ENCODE peak calls at places on chromosome 9, in six cellular contexts. E is HuH-7.5; Q is heart left ventricle; M is DMS79 treated with DMSO at 0.1 percent for 48 hours; Z is retina; N is naive thymus-derived CD8-positive, alpha-beta T cell. I is an unnamed sample.

GRCh38 chr9:134619983-134620612 is 21.5 kb upstream of the COL5A1 start:
- DNase-seq in Q (no peak), E (no peak), M (no peak), N (no peak), Z (no peak), I (peak)

GRCh38 chr9:135533093-135533492 is 11.9 kb downstream of the LCN1 start:
- DNase-seq in M (no peak), E (no peak), N (no peak), Q (no peak), Z (no peak), I (no peak)

GRCh38 chr9:99296375-99296951 is 74.4 kb downstream of the SEC61B start:
- DNase-seq in Z (peak), N (peak), M (no peak), Q (peak), E (no peak), I (no peak)

GRCh38 chr9:89007568-89007967 is 16.3 kb downstream of the S1PR3 start:
- DNase-seq in E (no peak), Z (no peak), N (no peak), M (no peak), Q (no peak), I (no peak)

GRCh38 chr9:121059998-121060636 is 10.0 kb upstream of the C5 start:
- DNase-seq in N (peak), E (no peak), Z (peak), M (peak), Q (no peak), I (no peak)

GRCh38 chr9:99371376-99371775 is 149.3 kb downstream of the SEC61B start:
- DNase-seq in E (no peak), N (no peak), M (no peak), Q (no peak), Z (no peak), I (no peak)

GRCh38 chr9:106017198-106017740 is 322.9 kb downstream of the TMEM38B start:
- DNase-seq in E (no peak), N (no peak), M (no peak), Q (no peak), Z (no peak), I (no peak)

GRCh38 chr9:37034320-37034937 is 361 bp upstream of the PAX5 start:
- DNase-seq in M (peak), Q (no peak), N (no peak), E (peak), Z (peak), I (no peak)

GRCh38 chr9:126906086-126906485 is 8.5 kb upstream of the RALGPS1 start:
- DNase-seq in E (no peak), N (no peak), M (no peak), Z (no peak), Q (no peak), I (no peak)

GRCh38 chr9:119852399-119852798 is 483.2 kb upstream of the BRINP1 start:
- DNase-seq in N (no peak), E (no peak), Z (no peak), Q (no peak), M (no peak), I (no peak)

GRCh38 chr9:27203783-27204182 is 93.2 kb downstream of the EQTN start:
- DNase-seq in Q (no peak), E (no peak), N (no peak), M (no peak), Z (no peak), I (no peak)

GRCh38 chr9:86368871-86369521 is 14.8 kb upstream of the TUT7 start:
- DNase-seq in M (no peak), N (no peak), Z (no peak), E (no peak), Q (no peak), I (no peak)

GRCh38 chr9:18776836-18777820 is 255.9 kb downstream of the SAXO1 start:
- DNase-seq in M (no peak), Z (no peak), N (no peak), Q (no peak), E (no peak), I (peak)

GRCh38 chr9:7289773-7290172 is 509.8 kb downstream of the DMAC1 start:
- DNase-seq in N (no peak), Q (no peak), M (no peak), Z (no peak), E (no peak), I (no peak)

GRCh38 chr9:134892820-134893420 is 12.3 kb downstream of the FCN2 start:
- DNase-seq in N (no peak), E (no peak), M (no peak), Z (no peak), Q (no peak), I (peak)